ENCODE peak calls at places on chromosome 10, in nine cellular contexts. E, G, U, C, O, J, R, P and T are unnamed samples.

GRCh38 chr10:19325581-19325980 is 277.0 kb downstream of the MALRD1 start:
- DNase-seq in E (no peak), G (no peak), U (no peak), C (no peak), O (no peak), J (no peak), R (no peak), P (no peak), T (no peak)

GRCh38 chr10:70132098-70133029 is at the start of gene AIFM2:
- DNase-seq in E (peak; percentile 90), G (peak; percentile 86), U (peak; percentile 74), C (no peak), O (peak; percentile 85), J (peak; percentile 83), R (peak; percentile 82), P (no peak), T (peak; percentile 86)

GRCh38 chr10:124110882-124111281 is 17.5 kb upstream of the CHST15 start:
- DNase-seq in E (no peak), G (no peak), U (no peak), C (no peak), O (no peak), J (no peak), R (no peak), P (no peak), T (no peak)

GRCh38 chr10:44864042-44864436 is 47.1 kb upstream of the TMEM72 start:
- DNase-seq in E (no peak), G (no peak), U (no peak), C (no peak), O (peak; percentile 74), J (no peak), R (no peak), P (no peak), T (no peak)

GRCh38 chr10:102631525-102632393 is 12.5 kb upstream of the TRIM8 start:
- DNase-seq in E (no peak), G (no peak), U (no peak), C (no peak), O (no peak), J (no peak), R (no peak), P (no peak), T (no peak)

GRCh38 chr10:75405201-75406143 is 3.9 kb upstream of the ZNF503 start:
- DNase-seq in E (no peak), G (no peak), U (peak; percentile 90), C (no peak), O (peak; percentile 78), J (no peak), R (no peak), P (no peak), T (no peak)

GRCh38 chr10:31819393-31819820 is 109.2 kb downstream of the ARHGAP12 start:
- DNase-seq in E (no peak), G (peak; percentile 78), U (peak; percentile 5), C (no peak), O (no peak), J (no peak), R (no peak), P (no peak), T (no peak)

GRCh38 chr10:84177541-84178386 is 4.2 kb downstream of the GPR15LG start:
- DNase-seq in E (peak; percentile 73), G (peak; percentile 61), U (no peak), C (no peak), O (no peak), J (no peak), R (peak; percentile 51), P (no peak), T (no peak)

GRCh38 chr10:69389827-69390490 is 26.8 kb downstream of the TACR2 start:
- DNase-seq in E (no peak), G (no peak), U (no peak), C (no peak), O (peak; percentile 42), J (no peak), R (no peak), P (no peak), T (no peak)

GRCh38 chr10:70096705-70097420 is 35.8 kb downstream of the AIFM2 start:
- DNase-seq in E (peak; percentile 15), G (no peak), U (no peak), C (no peak), O (no peak), J (no peak), R (no peak), P (no peak), T (no peak)

GRCh38 chr10:35979116-35979515 is 337.0 kb upstream of the FZD8 start:
- DNase-seq in E (no peak), G (no peak), U (no peak), C (no peak), O (no peak), J (no peak), R (no peak), P (no peak), T (no peak)

GRCh38 chr10:44990302-44990655 is 10.4 kb upstream of the ZNF22 start:
- DNase-seq in E (no peak), G (peak; percentile 45), U (peak; percentile 75), C (no peak), O (peak; percentile 76), J (no peak), R (no peak), P (no peak), T (no peak)

GRCh38 chr10:24483701-24484100 is 240.0 kb downstream of the ARHGAP21 start:
- DNase-seq in E (no peak), G (no peak), U (peak; percentile 30), C (no peak), O (peak; percentile 21), J (peak; percentile 83), R (no peak), P (no peak), T (no peak)

GRCh38 chr10:14945097-14945496 is 8.8 kb downstream of the DCLRE1C start:
- DNase-seq in E (no peak), G (no peak), U (no peak), C (no peak), O (no peak), J (no peak), R (no peak), P (no peak), T (no peak)

GRCh38 chr10:86756511-86757109 is at the start of gene BMPR1A:
- DNase-seq in E (no peak), G (peak; percentile 81), U (peak; percentile 95), C (no peak), O (peak; percentile 85), J (no peak), R (peak; percentile 35), P (peak; percentile 43), T (peak; percentile 30)